ENCODE peak calls at places on chromosomes 16 and 17, in five cellular contexts. I is naive thymus-derived CD4-positive, alpha-beta T cell; Z is heart left ventricle; C is neuronal stem cell; K is A549. B is an unnamed sample.

GRCh38 chr16:26563018-26563417 is 503.7 kb upstream of the C16orf82 start:
- DNase-seq in I (no peak), Z (no peak), C (no peak), K (no peak), B (no peak)

GRCh38 chr16:80997139-80997798 is 9.4 kb downstream of the CMC2 start:
- DNase-seq in I (no peak), Z (no peak), C (no peak), K (peak), B (no peak)

GRCh38 chr17:80364091-80364691 is 50.8 kb upstream of the ENDOV start:
- DNase-seq in I (no peak), Z (no peak), C (peak), K (peak), B (peak)

GRCh38 chr17:9021158-9021984 is at the start of gene NTN1:
- DNase-seq in I (peak), Z (peak), C (peak), K (no peak), B (peak)

GRCh38 chr17:43020030-43020621 is 2.1 kb downstream of the VAT1 start:
- DNase-seq in I (no peak), Z (peak), C (no peak), K (no peak), B (peak)

GRCh38 chr17:66460558-66460957 is 158.1 kb downstream of the PRKCA start:
- DNase-seq in I (no peak), Z (no peak), C (no peak), K (no peak), B (no peak)

GRCh38 chr17:4472281-4472680 is 26.4 kb upstream of the SPNS2 start:
- DNase-seq in I (no peak), Z (no peak), C (no peak), K (no peak), B (no peak)

GRCh38 chr17:29210879-29211278 is 30.7 kb upstream of the MYO18A start:
- DNase-seq in I (no peak), Z (no peak), C (no peak), K (no peak), B (no peak)

GRCh38 chr16:13108126-13108525 is 206.7 kb downstream of the SHISA9 start:
- DNase-seq in I (no peak), Z (no peak), C (no peak), K (no peak), B (no peak)

GRCh38 chr16:55835578-55835977 is 2.7 kb upstream of the CES1 start:
- DNase-seq in I (no peak), Z (peak), C (no peak), K (peak), B (no peak)

GRCh38 chr16:16004314-16004749 is 54.9 kb downstream of the ABCC1 start:
- DNase-seq in I (no peak), Z (no peak), C (no peak), K (peak), B (no peak)

GRCh38 chr16:28053461-28053860 is 10.1 kb downstream of the GSG1L start:
- DNase-seq in I (no peak), Z (no peak), C (no peak), K (no peak), B (no peak)

GRCh38 chr16:70740919-70741778 is 55.3 kb upstream of the MTSS2 start:
- DNase-seq in I (peak), Z (no peak), C (no peak), K (no peak), B (no peak)

GRCh38 chr17:28115046-28115445 is 72.6 kb downstream of the NLK start:
- DNase-seq in I (no peak), Z (no peak), C (no peak), K (no peak), B (no peak)

GRCh38 chr17:68993112-68993511 is 37.9 kb upstream of the ABCA8 start:
- DNase-seq in I (no peak), Z (no peak), C (no peak), K (peak), B (no peak)

GRCh38 chr16:67883146-67883871 is 1.4 kb upstream of the NRN1L start:
- DNase-seq in I (no peak), Z (no peak), C (no peak), K (no peak), B (no peak)

GRCh38 chr16:47507701-47508100 is 46.6 kb downstream of the PHKB start:
- DNase-seq in I (no peak), Z (no peak), C (no peak), K (no peak), B (no peak)

GRCh38 chr16:57297856-57298255 is 13.4 kb upstream of the PLLP start:
- DNase-seq in I (peak), Z (no peak), C (no peak), K (no peak), B (no peak)

GRCh38 chr16:27520982-27521673 is 28.6 kb downstream of the GTF3C1 start:
- DNase-seq in I (no peak), Z (peak), C (no peak), K (no peak), B (no peak)

GRCh38 chr17:5485270-5486205 is at the start of gene DERL2:
- DNase-seq in I (no peak), Z (no peak), C (peak), K (peak), B (no peak)

DNA sequence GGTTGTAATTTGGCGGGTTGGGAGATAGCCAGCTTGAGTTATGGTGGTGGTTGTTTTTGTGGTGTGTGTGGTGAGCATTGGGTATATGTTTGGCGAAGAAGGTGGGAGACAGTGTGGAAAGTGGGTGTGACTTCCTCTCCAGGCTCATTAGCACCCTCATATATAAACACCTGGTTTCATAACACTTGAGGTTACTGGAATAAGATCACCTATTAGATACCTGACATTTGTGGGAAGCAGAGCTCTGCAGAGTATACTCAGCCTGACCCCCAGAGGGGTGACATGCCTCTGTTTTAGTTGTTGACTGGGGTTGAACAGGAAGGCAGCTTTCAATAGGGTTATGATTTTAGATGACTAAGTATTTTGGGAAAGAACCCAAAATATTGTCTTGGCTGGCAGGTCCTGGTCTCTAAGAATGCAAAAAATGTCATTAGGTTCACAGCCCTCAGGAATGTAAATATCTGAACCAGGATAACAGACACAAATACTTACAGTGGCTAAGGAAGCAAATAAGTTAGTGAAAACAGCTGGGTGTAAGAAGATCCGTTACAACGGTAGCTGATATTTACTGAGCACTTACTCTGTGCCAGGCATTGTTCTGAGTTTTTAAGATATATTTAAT is 18.3 kb upstream of the EFCAB13 start:
- DNase-seq in I (no peak), Z (no peak), C (no peak), K (peak), B (no peak)
- H3K27ac ChIP-seq in I (no peak), Z (peak), C (no peak), K (no peak), B (peak)

DNA sequence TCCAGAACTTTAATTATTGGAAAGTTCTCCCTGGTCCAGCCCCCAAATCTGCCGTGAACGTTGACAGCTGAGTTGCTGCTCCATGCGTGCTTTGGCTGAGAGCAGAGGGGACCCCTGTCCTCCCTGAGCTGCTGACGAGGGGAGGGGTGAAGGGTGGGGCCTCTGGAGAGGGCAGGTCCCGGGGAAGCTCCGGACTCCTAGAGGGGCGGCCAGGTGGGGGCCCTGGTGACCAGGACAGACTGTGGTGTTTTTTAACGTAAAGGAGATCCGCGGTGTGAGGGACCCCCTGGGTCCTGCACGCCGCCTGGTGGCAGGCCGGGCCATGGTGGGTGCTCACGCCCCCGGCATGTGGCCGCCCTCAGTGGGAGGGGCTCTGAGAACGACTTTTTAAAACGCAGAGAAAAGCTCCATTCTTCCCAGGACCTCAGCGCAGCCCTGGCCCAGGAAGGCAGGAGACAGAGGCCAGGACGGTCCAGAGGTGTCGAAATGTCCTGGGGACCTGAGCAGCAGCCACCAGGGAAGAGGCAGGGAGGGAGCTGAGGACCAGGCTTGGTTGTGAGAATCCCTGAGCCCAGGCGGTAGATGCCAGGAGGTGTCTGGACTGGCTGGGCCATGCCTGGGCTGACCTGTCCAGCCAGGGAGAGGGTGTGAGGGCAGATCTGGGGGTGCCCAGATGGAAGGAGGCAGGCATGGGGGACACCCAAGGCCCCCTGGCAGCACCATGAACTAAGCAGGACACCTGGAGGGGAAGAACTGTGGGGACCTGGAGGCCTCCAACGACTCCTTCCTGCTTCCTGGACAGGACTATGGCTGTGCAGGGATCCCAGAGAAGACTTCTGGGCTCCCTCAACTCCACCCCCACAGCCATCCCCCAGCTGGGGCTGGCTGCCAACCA is at the start of gene MC1R:
- DNase-seq in I (no peak), Z (no peak), C (peak), K (peak), B (peak)
- H3K27ac ChIP-seq in I (no peak), Z (peak), C (no peak), K (peak), B (no peak)

DNA sequence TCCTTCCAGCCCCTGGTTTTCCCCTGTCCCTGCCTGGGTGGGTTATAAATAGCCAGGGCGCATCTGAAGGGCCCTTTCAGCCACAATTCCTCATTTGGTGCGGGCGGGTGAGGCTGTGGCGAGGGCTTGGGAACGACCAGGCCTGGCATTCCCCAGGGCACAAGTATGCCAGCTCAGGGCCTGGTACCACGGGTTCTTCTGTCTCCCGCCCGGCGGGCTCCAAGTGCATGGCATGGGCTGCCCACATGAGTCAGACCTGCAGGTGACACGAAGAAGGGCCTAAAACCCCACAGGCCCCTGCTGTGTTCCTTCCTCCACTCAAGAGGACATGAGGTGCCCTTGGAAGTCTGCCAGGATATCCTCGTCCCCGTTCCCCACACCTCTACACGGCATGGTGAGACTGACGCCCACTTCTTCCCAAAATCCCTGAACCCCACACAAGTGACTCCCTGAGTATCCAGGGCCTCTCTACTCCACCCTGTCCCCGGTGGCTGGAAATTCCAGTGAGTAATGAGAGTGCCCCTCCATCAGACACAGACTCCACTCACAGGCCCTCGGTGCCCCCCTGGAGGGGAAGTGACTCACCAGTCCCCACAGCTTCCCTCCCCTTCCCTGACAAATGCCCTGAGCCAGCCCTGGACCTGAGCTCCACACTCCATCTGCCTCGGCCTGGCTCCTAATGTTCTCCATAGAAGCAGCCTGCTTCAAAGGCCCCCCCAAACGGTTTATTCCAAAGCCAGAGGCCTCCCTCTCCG is 68.8 kb downstream of the ABR start:
- DNase-seq in I (no peak), Z (peak), C (no peak), K (peak), B (peak)
- H3K27ac ChIP-seq in I (no peak), Z (peak), C (no peak), K (peak), B (no peak)

GRCh38 chr16:4290236-4290830 is 17.5 kb upstream of the TFAP4 start:
- DNase-seq in I (no peak), Z (no peak), C (no peak), K (peak), B (no peak)

GRCh38 chr16:4291699-4292098 is 18.9 kb upstream of the TFAP4 start:
- DNase-seq in I (no peak), Z (no peak), C (no peak), K (no peak), B (no peak)

GRCh38 chr16:4293822-4294457 is 21.1 kb upstream of the TFAP4 start:
- DNase-seq in I (no peak), Z (no peak), C (no peak), K (peak), B (peak)

GRCh38 chr16:4297480-4297879 is 18.4 kb upstream of the GLIS2 start:
- DNase-seq in I (no peak), Z (no peak), C (no peak), K (no peak), B (no peak)

GRCh38 chr16:4293181-4293716 is 20.4 kb upstream of the TFAP4 start:
- DNase-seq in I (no peak), Z (no peak), C (no peak), K (no peak), B (no peak)
- H3K27ac ChIP-seq in I (no peak), Z (peak), C (no peak), K (peak), B (no peak)

DNA sequence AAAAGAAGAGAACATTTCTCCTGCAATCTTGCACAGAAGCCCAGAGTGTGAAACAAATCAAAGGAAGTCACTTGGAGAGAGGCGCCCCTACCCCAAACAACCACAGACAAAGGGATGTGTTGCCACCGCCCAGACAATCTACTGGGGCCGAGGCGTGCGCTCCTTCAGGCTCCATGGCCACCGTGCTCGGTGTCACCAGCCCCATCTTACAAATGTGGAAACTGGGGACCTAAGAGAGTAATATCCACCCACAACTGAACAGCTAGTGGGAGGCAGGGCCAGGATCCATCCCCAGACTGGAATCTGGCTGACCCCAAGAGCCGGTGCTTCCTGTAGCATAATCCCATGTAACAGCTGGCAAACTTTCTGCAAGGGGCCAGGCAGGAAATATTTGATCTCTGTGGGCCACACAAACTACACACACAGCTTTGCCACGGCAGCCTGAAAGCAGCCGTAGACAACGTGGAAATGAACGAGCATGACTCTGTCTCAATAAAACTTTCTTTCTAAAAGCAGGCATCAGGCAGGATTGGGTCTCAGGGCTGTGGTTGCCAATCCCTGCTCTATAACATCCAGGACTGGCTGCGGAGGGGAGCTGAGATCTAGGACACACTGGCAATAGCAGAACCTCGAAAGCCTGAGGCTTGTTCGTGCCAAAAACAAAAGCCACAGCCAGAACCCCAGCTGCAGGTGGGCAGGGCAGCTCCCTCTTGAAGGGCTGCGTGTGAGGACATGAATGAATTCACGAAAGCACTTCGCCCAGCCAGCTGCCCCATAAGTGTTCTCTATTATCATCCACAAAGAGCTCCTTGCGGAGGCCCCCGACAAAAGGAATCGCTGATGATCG is 26.6 kb upstream of the GINS2 start:
- DNase-seq in I (no peak), Z (no peak), C (no peak), K (no peak), B (no peak)
- H3K27ac ChIP-seq in I (no peak), Z (no peak), C (no peak), K (no peak), B (no peak)

GRCh38 chr16:50575743-50576142 is 27.5 kb downstream of the NKD1 start:
- DNase-seq in I (no peak), Z (no peak), C (no peak), K (no peak), B (no peak)
- H3K27ac ChIP-seq in I (no peak), Z (no peak), C (no peak), K (no peak), B (no peak)

GRCh38 chr17:13522749-13523148 is 79.0 kb downstream of the HS3ST3A1 start:
- DNase-seq in I (no peak), Z (no peak), C (no peak), K (no peak), B (no peak)

GRCh38 chr17:13523164-13523563 is 78.6 kb downstream of the HS3ST3A1 start:
- DNase-seq in I (no peak), Z (no peak), C (no peak), K (no peak), B (no peak)

GRCh38 chr17:13521784-13522183 is 79.9 kb downstream of the HS3ST3A1 start:
- DNase-seq in I (no peak), Z (no peak), C (no peak), K (no peak), B (no peak)

GRCh38 chr17:13518271-13519000 is 83.3 kb downstream of the HS3ST3A1 start:
- DNase-seq in I (no peak), Z (no peak), C (no peak), K (no peak), B (no peak)

DNA sequence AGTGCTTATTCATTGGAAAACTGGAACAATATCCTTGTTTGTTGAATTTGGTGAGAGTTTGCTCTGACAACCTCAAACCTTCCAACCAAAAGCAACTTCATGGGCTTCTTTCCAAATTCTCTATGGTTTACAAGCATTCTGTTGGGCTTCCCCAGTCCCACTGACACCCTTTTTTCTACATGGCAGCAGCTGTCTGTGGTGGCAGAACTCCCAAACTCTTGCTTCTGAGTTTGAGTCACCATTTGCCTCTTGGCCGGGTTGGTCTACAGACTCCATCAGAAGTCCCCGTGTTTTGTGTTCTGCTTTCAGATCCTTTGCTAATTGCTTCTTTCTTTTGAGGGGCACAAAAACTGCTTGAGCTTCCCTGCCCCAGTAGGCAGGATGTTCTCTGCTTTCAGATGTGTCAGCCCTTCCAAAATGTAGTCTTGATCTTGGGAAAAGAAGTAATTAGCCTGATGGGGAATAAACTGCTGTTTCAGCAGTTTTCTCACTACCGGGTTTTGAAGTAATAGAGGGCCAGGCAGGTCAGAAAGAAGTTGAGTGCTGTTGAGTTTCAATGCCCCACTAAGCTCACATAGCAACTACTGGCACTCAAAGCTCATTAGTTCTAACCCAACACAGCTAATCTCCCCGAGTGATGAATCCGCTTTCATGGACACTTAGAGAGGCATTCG is 80.7 kb downstream of the HS3ST3A1 start:
- DNase-seq in I (no peak), Z (no peak), C (no peak), K (no peak), B (no peak)
- H3K27ac ChIP-seq in I (no peak), Z (no peak), C (no peak), K (no peak), B (no peak)

GRCh38 chr17:1147664-1148063 is 32.1 kb downstream of the ABR start:
- DNase-seq in I (no peak), Z (peak), C (peak), K (peak), B (no peak)
- H3K27ac ChIP-seq in I (no peak), Z (no peak), C (no peak), K (no peak), B (no peak)

GRCh38 chr16:1775006-1775845 is 2.3 kb upstream of the MRPS34 start:
- DNase-seq in I (no peak), Z (peak), C (no peak), K (no peak), B (no peak)
- H3K27ac ChIP-seq in I (no peak), Z (no peak), C (no peak), K (no peak), B (no peak)